ENCODE peak calls at places on chromosomes 16 and 17, in six cellular contexts. Q, D, O, H, X and W are unnamed samples.

GRCh38 chr16:3513892-3514600 is 13.2 kb downstream of the CLUAP1 start:
- DNase-seq in O (no peak), H (no peak), D (no peak), Q (peak), X (no peak), W (no peak)

GRCh38 chr16:10218490-10219206 is 36.4 kb upstream of the GRIN2A start:
- DNase-seq in D (no peak), Q (no peak), X (no peak), O (no peak), H (no peak), W (no peak)

GRCh38 chr16:25699069-25699468 is 7.3 kb downstream of the HS3ST4 start:
- DNase-seq in H (no peak), X (no peak), D (no peak), Q (no peak), O (no peak), W (no peak)

GRCh38 chr16:81531415-81531814 is 86.8 kb downstream of the CMIP start:
- DNase-seq in D (no peak), H (no peak), Q (no peak), O (no peak), X (no peak), W (no peak)

GRCh38 chr17:36722121-36722902 is 120.9 kb downstream of the MRM1 start:
- DNase-seq in D (no peak), O (no peak), X (peak), Q (no peak), H (peak), W (no peak)

GRCh38 chr16:11601425-11601824 is 14.7 kb upstream of the LITAF start:
- DNase-seq in O (no peak), D (no peak), H (no peak), Q (no peak), X (no peak), W (no peak)

GRCh38 chr17:62101090-62101489 is 36.0 kb upstream of the MED13 start:
- DNase-seq in O (no peak), Q (no peak), H (no peak), D (no peak), X (no peak), W (peak)

GRCh38 chr17:8447816-8448215 is 12.1 kb downstream of the NDEL1 start:
- DNase-seq in O (no peak), Q (peak), X (peak), H (no peak), D (no peak), W (no peak)

GRCh38 chr16:88941933-88942909 is 34.8 kb downstream of the CBFA2T3 start:
- DNase-seq in Q (no peak), O (peak), D (no peak), X (no peak), H (peak), W (peak)

GRCh38 chr16:30350134-30350871 is 4.8 kb downstream of the CD2BP2 start:
- DNase-seq in X (no peak), O (no peak), H (no peak), D (peak), Q (no peak), W (no peak)

GRCh38 chr17:2602597-2603017 is 9.2 kb downstream of the PAFAH1B1 start:
- DNase-seq in X (no peak), H (no peak), Q (peak), O (no peak), D (no peak), W (no peak)

GRCh38 chr17:4357030-4357635 is 9.3 kb downstream of the UBE2G1 start:
- DNase-seq in H (no peak), X (no peak), O (no peak), D (no peak), Q (no peak), W (no peak)

GRCh38 chr17:62307196-62307595 is 73.2 kb upstream of the EFCAB3 start:
- DNase-seq in X (no peak), Q (no peak), H (no peak), O (no peak), D (no peak), W (no peak)

GRCh38 chr16:58614212-58614611 is 15.4 kb downstream of the CNOT1 start:
- DNase-seq in O (no peak), D (no peak), Q (no peak), H (no peak), X (no peak), W (no peak)

GRCh38 chr16:75458029-75458428 is 6.5 kb downstream of the TMEM170A start:
- DNase-seq in Q (no peak), H (no peak), D (no peak), X (no peak), O (no peak), W (no peak)

GRCh38 chr17:11948791-11949190 is 48.5 kb downstream of the ZNF18 start:
- DNase-seq in H (no peak), Q (no peak), X (no peak), O (peak), D (no peak), W (no peak)

GRCh38 chr17:66835476-66835875 is 559 bp downstream of the CACNG5 start:
- DNase-seq in O (no peak), X (no peak), Q (no peak), D (no peak), H (no peak), W (no peak)

GRCh38 chr16:65122974-65123845 is 1.3 kb upstream of the CDH11 start:
- DNase-seq in Q (no peak), O (no peak), H (no peak), D (no peak), X (no peak), W (no peak)

GRCh38 chr17:31487648-31488263 is 96.3 kb downstream of the RAB11FIP4 start:
- DNase-seq in D (no peak), Q (peak), O (peak), X (peak), H (peak), W (peak)

GRCh38 chr17:31490019-31490383 is 98.5 kb downstream of the RAB11FIP4 start:
- DNase-seq in D (no peak), O (no peak), X (no peak), Q (no peak), H (no peak), W (no peak)

GRCh38 chr17:31488264-31488981 is 96.9 kb downstream of the RAB11FIP4 start:
- DNase-seq in H (no peak), X (no peak), O (no peak), Q (no peak), D (no peak), W (no peak)

GRCh38 chr17:31488982-31489294 is 97.5 kb downstream of the RAB11FIP4 start:
- DNase-seq in X (no peak), D (no peak), Q (no peak), H (no peak), O (no peak), W (no peak)

GRCh38 chr17:31489295-31490018 is 98.0 kb downstream of the RAB11FIP4 start:
- DNase-seq in H (peak), Q (peak), D (no peak), X (peak), O (peak), W (no peak)
- TF ChIP-seq ZNF274 in H (no peak), Q (no peak), D (no peak), X (no peak), O (no peak), W (no peak)

GRCh38 chr17:63529711-63530556 is 6.8 kb downstream of the KCNH6 start:
- DNase-seq in Q (no peak), H (no peak), D (no peak), X (no peak), O (no peak), W (no peak)
- TF ChIP-seq ZNF274 in Q (no peak), H (no peak), D (no peak), X (no peak), O (no peak), W (no peak)

DNA sequence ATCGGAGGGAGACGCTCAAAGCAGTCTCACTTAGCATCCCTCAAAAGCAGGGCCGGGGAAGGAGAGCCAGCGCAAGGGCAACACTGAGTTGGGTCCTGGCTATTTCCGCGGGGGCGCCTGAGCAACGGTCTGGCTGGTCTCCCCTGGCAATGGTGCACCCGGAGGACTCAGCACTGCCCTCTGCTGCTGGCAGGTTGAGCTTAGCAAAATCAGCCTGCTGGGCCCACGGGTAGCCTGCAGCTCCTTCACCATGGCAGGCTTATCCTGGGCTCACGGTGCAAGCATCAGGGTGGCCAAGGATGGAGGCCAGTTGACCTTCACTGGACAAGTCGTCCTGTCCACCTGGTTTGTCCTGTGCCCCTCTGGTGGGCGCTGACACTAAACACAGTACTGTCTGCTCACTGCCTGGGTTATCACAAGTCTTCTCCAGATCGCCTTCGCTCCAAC is 14.4 kb upstream of the ALDH3A1 start:
- DNase-seq in D (no peak), H (peak), Q (peak), O (no peak), X (no peak), W (peak)
- TF ChIP-seq ZNF274 in D (no peak), H (no peak), Q (no peak), O (no peak), X (no peak), W (no peak)

DNA sequence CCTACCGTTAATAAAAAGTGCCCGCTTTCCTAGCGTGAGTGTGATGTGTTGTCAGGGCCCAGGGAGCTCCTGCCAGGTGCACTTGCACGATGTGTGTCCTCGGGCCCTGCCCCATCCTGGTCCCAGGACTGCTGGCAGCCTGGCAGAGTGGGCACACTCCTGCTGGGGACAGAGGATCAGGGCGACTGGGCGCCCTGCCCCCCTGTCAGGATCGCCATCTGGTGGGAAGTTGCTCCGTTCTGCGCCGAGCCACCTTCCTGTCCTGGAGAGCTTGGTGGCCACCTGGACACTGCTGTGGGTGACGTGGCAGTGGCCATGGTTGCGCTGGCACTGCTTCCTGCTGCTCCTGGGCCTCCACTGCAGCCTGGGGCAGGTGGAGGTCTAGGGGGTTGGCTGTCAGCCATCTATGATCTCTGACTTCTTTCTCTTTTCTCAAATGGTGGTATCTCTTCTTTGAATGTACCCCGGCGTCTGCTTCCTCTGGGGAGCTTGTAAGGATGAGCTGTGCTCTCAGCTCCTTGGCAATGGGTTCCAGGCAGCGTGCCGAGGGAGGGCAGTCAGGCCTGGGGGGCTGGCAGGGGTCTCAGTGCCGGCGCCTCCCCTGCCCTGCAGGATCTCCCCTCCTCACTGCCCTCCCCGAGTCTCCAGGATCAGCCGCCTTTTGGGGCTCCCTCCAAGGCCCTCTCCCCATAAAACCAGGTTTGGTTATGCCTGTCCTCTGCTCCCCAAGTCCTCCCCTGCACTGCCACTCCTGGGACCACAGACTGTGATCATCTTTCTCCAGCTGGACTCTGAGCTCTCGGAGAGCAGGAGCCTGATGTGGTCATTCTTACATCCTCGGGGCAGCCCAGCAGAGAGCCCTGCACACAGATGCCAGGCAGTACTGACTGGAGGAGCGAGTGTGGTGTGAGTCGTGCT is 76.9 kb downstream of the AMFR start:
- DNase-seq in H (no peak), X (no peak), Q (no peak), D (no peak), O (no peak), W (no peak)
- TF ChIP-seq ZNF274 in H (no peak), X (no peak), Q (no peak), D (no peak), O (no peak), W (no peak)

GRCh38 chr17:75476752-75477492 is 20.5 kb downstream of the TMEM94 start:
- DNase-seq in H (no peak), D (no peak), Q (no peak), O (no peak), X (no peak), W (no peak)
- TF ChIP-seq ZNF274 in H (no peak), D (no peak), Q (peak), O (no peak), X (no peak), W (no peak)

GRCh38 chr17:81512984-81513668 is 527 bp upstream of the ACTG1 start:
- DNase-seq in X (peak), O (no peak), H (no peak), Q (peak), D (no peak), W (peak)

GRCh38 chr17:81514735-81515529 is 2.3 kb upstream of the ACTG1 start:
- DNase-seq in H (peak), O (peak), X (peak), Q (peak), D (no peak), W (peak)

GRCh38 chr17:81512560-81512983 is at the start of gene ACTG1:
- DNase-seq in O (peak), H (peak), Q (peak), D (no peak), X (peak), W (peak)

GRCh38 chr17:81514485-81514734 is 1.8 kb upstream of the ACTG1 start:
- DNase-seq in X (no peak), O (no peak), H (no peak), Q (no peak), D (no peak), W (no peak)

DNA sequence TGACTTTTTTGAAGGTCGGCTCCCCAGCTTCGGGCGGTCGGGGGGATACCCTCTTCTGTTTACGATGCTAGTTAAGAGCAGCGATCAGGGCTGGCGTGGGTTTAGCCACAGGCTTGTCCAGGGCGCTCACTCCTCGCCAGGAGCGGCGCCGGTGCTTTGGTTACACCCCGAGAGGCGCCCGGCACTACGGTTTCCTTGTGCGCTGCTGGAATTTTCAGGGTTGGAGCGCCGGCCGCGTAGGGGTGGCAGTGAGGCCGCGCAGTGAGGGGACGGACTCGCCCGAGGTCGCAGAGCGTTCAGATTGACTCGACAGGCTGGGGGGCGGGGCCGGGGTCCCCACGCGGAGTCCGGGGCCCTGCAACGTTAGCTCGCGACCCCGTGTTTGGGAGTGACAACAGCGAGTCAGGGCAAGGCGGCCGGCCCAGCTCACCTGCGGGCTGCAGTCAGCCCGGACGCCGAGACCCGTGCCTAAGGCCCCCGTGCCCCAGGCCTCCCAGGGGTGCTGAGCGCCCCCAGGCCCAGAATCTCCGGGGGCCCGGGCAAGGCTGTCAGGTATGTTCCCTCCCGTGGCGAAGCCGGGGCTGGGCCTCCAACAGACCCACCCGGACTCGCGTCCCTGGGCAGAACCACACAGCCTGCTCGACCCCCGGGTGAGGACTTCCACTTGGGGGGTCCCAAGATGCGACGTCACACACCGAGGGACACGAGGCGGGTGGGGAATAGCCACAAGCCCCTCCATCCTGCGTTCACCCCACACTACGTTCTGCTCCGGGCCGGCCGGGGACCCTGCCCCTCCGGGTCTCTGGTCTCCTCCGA is 1.3 kb upstream of the ACTG1 start:
- DNase-seq in D (no peak), O (no peak), Q (peak), X (no peak), H (peak), W (no peak)
- TF ChIP-seq ZNF274 in D (no peak), O (no peak), Q (no peak), X (no peak), H (no peak), W (no peak)

GRCh38 chr16:53775821-53776431 is 72.0 kb downstream of the FTO start:
- DNase-seq in H (no peak), O (no peak), Q (peak), D (no peak), X (no peak), W (peak)
- TF ChIP-seq ZNF274 in H (no peak), O (no peak), Q (no peak), D (no peak), X (no peak), W (no peak)